ENCODE peak calls at places on chromosomes 13 and 19, in seven cellular contexts. Y is activated CD8-positive, alpha-beta T cell treated with anti-CD3 and anti-CD28 coated beads for 36 hours; Q is PC-9; L is ovary; J is mesothelial cell of epicardium; U is RWPE1; I is Peyer's patch. C is an unnamed sample.

GRCh38 chr13:113021391-113021790 is 52.4 kb downstream of the MCF2L start:
- DNase-seq in I (no peak), Y (no peak), J (no peak), L (no peak), Q (no peak), U (no peak), C (no peak)

GRCh38 chr19:8208119-8208709 is 956 bp upstream of the CERS4 start:
- DNase-seq in Q (peak; percentile 87), I (no peak), U (no peak), J (no peak), L (no peak), Y (no peak), C (peak; percentile 60)

GRCh38 chr13:30388401-30389283 is 33.7 kb upstream of the UBE2L5 start:
- DNase-seq in I (no peak), J (no peak), L (peak; percentile 56), Q (no peak), Y (no peak), U (no peak), C (no peak)

GRCh38 chr19:45298264-45298663 is 24.4 kb downstream of the CKM start:
- DNase-seq in U (no peak), I (no peak), Y (no peak), J (no peak), Q (no peak), L (no peak), C (no peak)

GRCh38 chr13:113965383-113965874 is 8.4 kb downstream of the C13orf46 start:
- DNase-seq in L (no peak), Y (no peak), I (no peak), J (no peak), Q (no peak), U (no peak), C (no peak)

GRCh38 chr19:3184847-3185481 is 766 bp upstream of the NCLN start:
- DNase-seq in I (peak; percentile 86), L (no peak), Y (peak; percentile 89), U (peak; percentile 31), J (no peak), Q (peak; percentile 36), C (peak; percentile 73)

GRCh38 chr13:110361365-110361911 is 54.4 kb downstream of the COL4A2 start:
- DNase-seq in Y (no peak), J (no peak), I (no peak), Q (no peak), L (no peak), U (no peak), C (no peak)

GRCh38 chr13:22053053-22053452 is 382.2 kb downstream of the FGF9 start:
- DNase-seq in U (no peak), Q (no peak), J (no peak), L (no peak), Y (no peak), I (no peak), C (no peak)

GRCh38 chr19:48424694-48425219 is 21.0 kb upstream of the GRWD1 start:
- DNase-seq in U (peak; percentile 63), Q (no peak), I (no peak), Y (peak; percentile 35), J (no peak), L (peak; percentile 24), C (no peak)

GRCh38 chr19:1855828-1856255 is 7.5 kb downstream of the KLF16 start:
- DNase-seq in I (peak; percentile 69), L (no peak), Y (peak; percentile 77), J (no peak), Q (no peak), U (no peak), C (no peak)

GRCh38 chr13:32001392-32001768 is 30.2 kb upstream of the FRY start:
- DNase-seq in I (no peak), U (peak; percentile 55), Y (peak; percentile 3), L (no peak), Q (peak; percentile 56), J (no peak), C (no peak)

GRCh38 chr13:78978381-78978998 is 319.5 kb upstream of the OBI1 start:
- DNase-seq in Q (peak; percentile 37), L (no peak), Y (peak; percentile 55), J (no peak), I (peak; percentile 51), U (peak; percentile 37), C (peak; percentile 25)

GRCh38 chr13:26440111-26440510 is 117.4 kb upstream of the WASF3 start:
- DNase-seq in Q (no peak), J (no peak), U (no peak), L (no peak), Y (no peak), I (no peak), C (no peak)

GRCh38 chr13:44267966-44268365 is 105.7 kb upstream of the SERP2 start:
- DNase-seq in L (no peak), Q (peak; percentile 73), Y (no peak), U (peak; percentile 80), J (no peak), I (no peak), C (no peak)

GRCh38 chr13:33070713-33071112 is 54.5 kb downstream of the KL start:
- DNase-seq in Q (no peak), Y (no peak), I (no peak), U (peak; percentile 15), L (no peak), J (no peak), C (no peak)

DNA sequence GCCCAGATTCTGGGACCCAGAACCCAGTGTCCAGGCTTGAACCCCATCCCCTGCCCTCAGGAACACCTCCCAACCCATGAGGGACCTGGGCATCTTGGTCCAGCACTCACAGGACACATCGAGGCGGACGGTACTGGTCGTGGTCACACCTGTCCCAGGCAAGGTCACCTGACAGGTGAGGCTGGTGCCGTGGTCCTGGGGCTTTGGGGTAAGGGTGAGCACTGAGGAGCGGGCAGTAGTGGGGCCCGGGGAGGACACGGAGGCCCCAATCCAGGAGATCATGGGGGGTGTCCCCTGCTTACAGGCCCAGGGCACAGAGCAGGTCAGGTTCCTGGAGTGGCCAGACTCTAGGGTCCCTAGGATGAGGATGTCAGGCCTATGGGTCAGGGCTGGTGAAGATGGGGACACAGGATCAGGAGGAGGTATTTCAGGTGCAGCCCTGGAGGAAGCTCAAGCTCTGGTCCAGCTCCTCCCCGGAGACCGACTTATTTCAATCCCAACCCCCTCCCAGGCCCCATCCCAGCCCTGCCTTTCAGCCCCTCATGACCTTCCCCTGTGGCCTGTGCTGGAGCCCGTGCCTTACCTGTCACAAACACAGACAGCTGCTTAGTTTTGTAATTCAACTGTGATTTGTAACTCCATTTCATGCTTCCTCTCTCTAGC is 772 bp downstream of the SIGLEC8 start:
- DNase-seq in Y (no peak), Q (no peak), U (no peak), J (no peak), I (no peak), L (no peak), C (no peak)
- TF ChIP-seq CTCF in Y (no peak), Q (no peak), U (no peak), J (no peak), I (no peak), L (no peak), C (no peak)

GRCh38 chr13:50990540-50991506 is 81.2 kb downstream of the RNASEH2B start:
- DNase-seq in Q (no peak), U (no peak), J (no peak), L (peak; percentile 55), Y (no peak), I (peak; percentile 58), C (no peak)

GRCh38 chr13:50991624-50992610 is 82.3 kb downstream of the RNASEH2B start:
- DNase-seq in L (no peak), J (no peak), Q (no peak), Y (peak; percentile 60), U (no peak), I (no peak), C (no peak)

GRCh38 chr13:50993371-50993770 is 83.8 kb downstream of the RNASEH2B start:
- DNase-seq in L (no peak), J (no peak), I (no peak), Y (no peak), U (no peak), Q (no peak), C (no peak)

GRCh38 chr13:50990050-50990449 is 80.5 kb downstream of the RNASEH2B start:
- DNase-seq in U (no peak), I (no peak), Q (no peak), L (no peak), Y (no peak), J (no peak), C (no peak)

DNA sequence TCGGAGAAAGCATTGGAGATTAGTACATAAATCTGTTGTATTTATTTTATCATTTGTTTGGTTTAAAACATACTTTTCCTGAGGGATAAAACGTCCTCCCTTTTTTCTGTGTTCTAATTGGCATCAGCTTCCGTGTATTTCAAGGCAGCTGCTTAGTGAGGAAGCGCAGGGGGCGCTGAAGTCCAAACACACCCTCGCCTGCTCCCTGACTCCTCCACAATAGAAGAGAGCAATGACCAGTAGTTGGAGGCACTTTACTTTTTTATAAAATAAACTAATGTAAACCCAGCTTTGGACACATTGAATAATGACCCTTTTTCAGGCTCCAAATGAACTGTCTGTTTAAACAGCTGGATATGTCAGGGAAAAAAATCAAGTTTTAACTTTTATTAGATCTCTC is 79.9 kb downstream of the RNASEH2B start:
- DNase-seq in Q (no peak), L (peak; percentile 37), I (no peak), J (no peak), U (no peak), Y (no peak), C (no peak)
- TF ChIP-seq CTCF in Q (no peak), L (no peak), I (peak; percentile 21), J (no peak), U (no peak), Y (no peak), C (no peak)

GRCh38 chr19:28014821-28015405 is 1198.0 kb downstream of the UQCRFS1 start:
- DNase-seq in I (no peak), Q (no peak), Y (no peak), L (no peak), J (no peak), U (no peak), C (no peak)

GRCh38 chr19:28008695-28009094 is 1204.3 kb downstream of the UQCRFS1 start:
- DNase-seq in I (no peak), Y (no peak), J (no peak), Q (no peak), L (no peak), U (no peak), C (no peak)

GRCh38 chr19:28012361-28012760 is 1200.6 kb downstream of the UQCRFS1 start:
- DNase-seq in I (no peak), J (no peak), Y (no peak), L (no peak), U (no peak), Q (no peak), C (no peak)

GRCh38 chr19:28009696-28010095 is 1203.3 kb downstream of the UQCRFS1 start:
- DNase-seq in Y (no peak), J (no peak), Q (no peak), U (no peak), L (no peak), I (no peak), C (no peak)

DNA sequence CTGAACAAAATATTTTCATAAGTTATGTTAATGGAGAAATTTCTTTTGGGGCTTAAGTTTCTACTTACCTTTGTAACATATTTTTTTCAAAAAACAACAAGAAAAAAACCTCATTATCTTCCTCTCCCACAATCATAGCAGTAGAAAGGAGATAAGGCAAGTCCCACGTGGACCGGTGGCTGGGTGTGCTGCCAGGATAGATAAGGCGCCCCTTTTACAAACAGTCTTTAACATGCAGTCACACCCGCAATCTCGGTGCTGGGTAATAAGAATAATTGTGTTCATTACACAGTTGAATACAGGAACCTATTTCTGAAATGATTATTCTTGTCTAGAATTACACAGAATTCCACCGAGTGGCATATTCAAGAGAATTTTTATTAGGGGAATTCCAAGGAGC is 1202.3 kb downstream of the UQCRFS1 start:
- DNase-seq in J (no peak), U (no peak), Q (no peak), Y (no peak), I (no peak), L (no peak), C (peak; percentile 67)
- TF ChIP-seq CTCF in J (no peak), U (no peak), Q (no peak), Y (no peak), I (no peak), L (no peak), C (no peak)

GRCh38 chr19:4457654-4458406 is at the start of gene UBXN6:
- DNase-seq in Y (peak; percentile 99), J (peak; percentile 95), Q (peak; percentile 94), U (peak; percentile 96), L (peak; percentile 97), I (peak; percentile 99), C (peak; percentile 98)
- TF ChIP-seq CTCF in Y (no peak), J (no peak), Q (no peak), U (no peak), L (no peak), I (peak; percentile 30), C (no peak)

C was measured in stomach.